ENCODE peak calls at places on chromosomes 12 and 14, in five cellular contexts. A, T, O, X and E are unnamed samples.

GRCh38 chr14:58238252-58239247 is 6.1 kb upstream of the PSMA3 start:
- DNase-seq in A (peak; percentile 63), T (no peak), O (no peak), X (peak; percentile 22), E (no peak)

GRCh38 chr12:96889273-96889933 is 17.7 kb upstream of the NEDD1 start:
- DNase-seq in A (no peak), T (no peak), O (no peak), X (peak; percentile 91), E (no peak)

GRCh38 chr12:132029503-132030300 is 80.0 kb downstream of the EP400 start:
- DNase-seq in A (no peak), T (no peak), O (no peak), X (peak; percentile 58), E (no peak)

GRCh38 chr12:31317471-31318397 is 8.2 kb downstream of the SINHCAF start:
- DNase-seq in A (no peak), T (no peak), O (no peak), X (no peak), E (no peak)

GRCh38 chr12:80472912-80473500 is 29.0 kb downstream of the PTPRQ start:
- DNase-seq in A (no peak), T (no peak), O (no peak), X (peak; percentile 71), E (peak; percentile 38)

GRCh38 chr12:103495158-103495782 is 498 bp downstream of the C12orf42 start:
- DNase-seq in A (no peak), T (peak; percentile 69), O (no peak), X (peak; percentile 37), E (no peak)

GRCh38 chr12:93802698-93803097 is 125.5 kb downstream of the CRADD start:
- DNase-seq in A (no peak), T (no peak), O (no peak), X (no peak), E (no peak)

GRCh38 chr12:64205542-64205941 is 16.6 kb downstream of the KICS2 start:
- DNase-seq in A (no peak), T (no peak), O (no peak), X (no peak), E (no peak)

GRCh38 chr12:132205271-132206092 is 61.2 kb downstream of the NOC4L start:
- DNase-seq in A (no peak), T (no peak), O (no peak), X (no peak), E (no peak)

GRCh38 chr14:78153069-78153351 is 17.2 kb upstream of the NRXN3 start:
- DNase-seq in A (no peak), T (no peak), O (no peak), X (peak; percentile 28), E (no peak)

GRCh38 chr12:57046947-57047890 is 2.7 kb downstream of the MYO1A start:
- DNase-seq in A (no peak), T (no peak), O (no peak), X (no peak), E (no peak)

GRCh38 chr14:36859119-36859518 is 197.5 kb downstream of the PAX9 start:
- DNase-seq in A (no peak), T (no peak), O (no peak), X (no peak), E (no peak)

GRCh38 chr12:25690996-25691864 is 138.1 kb upstream of the LMNTD1 start:
- DNase-seq in A (no peak), T (no peak), O (no peak), X (no peak), E (no peak)

DNA sequence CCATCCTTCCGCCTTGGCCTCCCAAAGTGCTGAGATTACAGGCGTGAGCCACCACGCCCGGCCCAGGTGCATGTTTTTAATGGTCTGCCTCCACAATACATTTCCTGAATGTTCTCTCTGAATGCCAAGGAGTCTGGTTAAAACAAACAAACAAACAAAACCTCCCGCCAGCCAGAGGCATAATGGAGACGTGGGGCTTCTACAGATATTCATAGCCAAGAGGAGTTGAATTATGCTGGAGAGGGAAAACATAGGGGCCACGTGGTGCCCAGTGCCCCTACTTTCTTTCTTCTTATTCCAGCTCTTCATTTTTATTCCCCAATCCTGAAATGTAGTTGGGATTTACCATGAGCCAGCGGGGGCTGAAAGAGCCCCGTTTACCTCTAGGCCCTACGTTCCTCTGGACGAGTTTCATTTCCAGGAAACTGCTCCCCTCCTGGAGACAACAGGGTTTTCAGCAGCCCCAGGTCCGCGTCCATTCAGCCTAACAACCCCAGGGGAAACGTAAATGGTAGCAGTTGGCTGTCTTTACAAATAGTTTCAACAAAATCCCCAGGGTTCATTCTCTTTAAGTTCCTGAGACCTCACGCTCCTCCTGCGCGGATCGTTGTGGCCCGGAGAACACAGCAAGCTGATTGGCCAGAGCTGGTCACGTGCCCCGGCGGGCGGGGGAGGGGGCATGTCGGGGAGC is 108.5 kb upstream of the ESRRB start:
- DNase-seq in A (peak; percentile 78), T (peak; percentile 84), O (peak; percentile 21), X (peak; percentile 10), E (no peak)
- H3K4me3 ChIP-seq in A (peak overlapping the region; percentile 34), T (peak overlapping the region; percentile 48), O (no peak overlapping the region), X (peak overlapping the region; percentile 41), E (peak overlapping the region; percentile 38)

DNA sequence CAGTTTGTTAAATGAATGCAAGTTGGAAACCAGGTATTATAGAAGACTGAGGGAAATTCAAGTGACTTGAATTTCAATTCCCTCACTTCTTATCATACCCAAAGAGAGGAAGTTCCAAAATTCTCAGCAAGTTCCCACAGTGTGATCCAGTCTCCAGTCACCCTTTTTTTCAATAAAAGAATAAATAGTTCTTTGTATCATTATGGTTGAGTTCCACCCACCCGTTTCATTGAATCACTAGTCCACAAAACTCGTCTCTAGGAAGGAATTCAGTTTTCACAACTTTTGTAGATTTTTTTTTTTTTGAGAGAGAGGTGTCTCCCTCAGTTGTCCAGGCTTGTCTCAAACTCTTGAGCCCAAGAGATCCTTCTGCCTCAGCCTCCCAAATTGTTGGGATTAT is 1.6 kb upstream of the TMEM30B start:
- DNase-seq in A (no peak), T (no peak), O (no peak), X (peak; percentile 8), E (no peak)
- TF ChIP-seq CTCF in A (no peak), T (no peak), O (no peak), X (no peak), E (no peak)

GRCh38 chr12:6426882-6427671 is 17.7 kb upstream of the CD27 start:
- DNase-seq in A (no peak), T (no peak), O (no peak), X (no peak), E (peak; percentile 94)

GRCh38 chr12:6430990-6431353 is 13.8 kb upstream of the CD27 start:
- DNase-seq in A (no peak), T (peak; percentile 23), O (no peak), X (no peak), E (no peak)

GRCh38 chr12:6432991-6433390 is 11.8 kb upstream of the CD27 start:
- DNase-seq in A (no peak), T (no peak), O (no peak), X (no peak), E (no peak)

GRCh38 chr12:6428326-6428725 is 16.4 kb upstream of the CD27 start:
- DNase-seq in A (no peak), T (no peak), O (no peak), X (no peak), E (no peak)

GRCh38 chr12:6430124-6430989 is 14.4 kb upstream of the CD27 start:
- DNase-seq in A (peak; percentile 77), T (peak; percentile 88), O (peak; percentile 91), X (peak; percentile 90), E (no peak)
- H3K4me3 ChIP-seq in A (peak overlapping the region; percentile 9), T (peak overlapping the region; percentile 19), O (no peak overlapping the region), X (peak overlapping the region; percentile 5), E (no peak overlapping the region)

GRCh38 chr12:68482660-68483059 is 128.0 kb upstream of the RAP1B start:
- DNase-seq in A (no peak), T (no peak), O (no peak), X (peak; percentile 65), E (peak; percentile 68)
- TF ChIP-seq CTCF in A (no peak), T (no peak), O (no peak), X (no peak), E (no peak)

DNA sequence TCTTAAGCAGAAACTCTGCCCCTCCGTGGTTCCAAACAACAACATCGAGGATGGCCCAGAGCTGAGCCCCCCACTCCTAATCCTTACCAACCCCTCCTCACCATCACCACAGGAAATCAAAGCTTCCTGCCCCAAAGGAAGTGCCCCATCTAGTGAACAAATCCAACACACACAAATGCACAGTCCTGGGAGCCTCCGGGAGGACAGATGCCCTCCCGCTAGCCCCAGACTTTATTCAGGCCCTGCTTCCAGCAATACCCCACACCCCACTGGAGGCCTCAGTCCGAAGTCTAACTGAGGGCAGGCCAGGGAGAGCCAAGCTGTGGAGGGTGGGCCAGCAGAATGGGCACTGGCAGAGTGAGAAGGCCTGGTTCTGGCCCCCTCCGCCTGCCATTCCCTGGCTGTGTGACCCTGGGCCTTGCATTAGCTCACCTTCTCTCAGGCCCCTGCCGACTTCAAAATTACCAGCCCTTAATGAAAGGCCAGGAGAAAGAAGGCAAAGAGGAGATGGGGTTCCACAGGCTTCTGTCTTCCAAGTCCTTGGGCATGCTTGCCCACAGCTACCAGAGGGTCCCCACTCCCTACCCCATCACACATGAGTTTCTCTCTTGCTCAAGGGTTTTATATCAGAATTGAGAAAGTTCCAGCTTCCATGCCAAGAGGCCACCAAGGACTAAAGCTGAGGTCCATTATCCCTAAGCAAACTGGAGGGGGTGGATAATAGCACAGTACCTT is 2.3 kb downstream of the HDAC7 start:
- DNase-seq in A (no peak), T (peak; percentile 58), O (no peak), X (no peak), E (no peak)
- H3K4me3 ChIP-seq in A (peak overlapping the region; percentile 81), T (peak overlapping the region; percentile 82), O (peak overlapping the region; percentile 11), X (no peak overlapping the region), E (no peak overlapping the region)

DNA sequence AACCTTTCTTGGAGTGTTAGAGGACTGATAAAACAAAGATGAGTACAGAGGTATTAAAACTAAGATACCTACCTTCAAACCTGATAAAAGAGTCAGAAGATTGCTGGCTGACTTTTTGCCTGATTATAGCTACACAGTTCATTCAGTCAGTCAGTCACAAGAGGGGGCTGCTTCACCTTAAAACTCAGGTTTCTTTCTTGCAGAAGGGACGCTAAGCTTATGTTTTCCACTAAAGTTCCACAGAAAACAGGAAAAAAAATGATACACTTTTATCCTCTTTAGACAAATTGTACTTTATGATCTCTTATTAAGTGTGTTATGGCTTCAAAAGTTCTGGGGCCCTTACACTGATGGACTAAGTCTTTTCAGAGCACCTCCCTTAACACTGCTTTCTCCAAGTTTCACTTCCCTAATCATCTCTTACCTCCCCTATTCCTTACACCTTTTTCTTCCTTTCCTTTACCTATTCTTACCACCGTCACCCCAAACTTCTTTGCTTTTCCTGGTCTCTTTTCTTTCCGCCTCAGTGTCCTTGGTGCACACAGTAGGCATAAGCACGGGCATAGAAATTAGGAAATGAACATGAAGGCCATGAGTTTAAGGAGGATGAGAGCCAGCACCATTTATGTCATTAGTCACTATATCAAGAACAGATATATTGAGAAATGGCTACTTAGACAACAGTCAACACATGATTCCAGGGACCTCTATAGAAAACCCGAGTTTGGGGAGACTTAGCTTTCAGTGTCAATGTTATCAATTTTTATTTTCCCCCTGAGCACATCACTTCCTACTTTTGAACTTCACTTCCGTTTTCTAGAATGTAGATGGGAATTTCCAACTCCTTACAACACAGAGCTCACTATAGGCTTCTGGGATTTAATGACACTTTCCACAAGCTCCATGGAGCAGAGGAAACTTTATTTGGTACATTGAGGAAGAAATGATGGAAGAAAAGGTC is 448.9 kb upstream of the OR4E1 start:
- DNase-seq in A (no peak), T (no peak), O (no peak), X (peak; percentile 63), E (no peak)
- TF ChIP-seq CTCF in A (no peak), T (no peak), O (no peak), X (peak; percentile 54), E (peak; percentile 28)